ENCODE peak calls at places on chromosomes 2 and 18, in ten cellular contexts. X, D, B, Z, L, M, F, R, N and J are unnamed samples.

GRCh38 chr2:148546270-148546669 is 98.3 kb upstream of the EPC2 start:
- DNase-seq in X (no peak), D (no peak), B (no peak), Z (no peak), L (no peak), M (no peak), F (no peak), R (peak; percentile 37), N (no peak), J (no peak)

GRCh38 chr18:77650799-77651385 is 401.2 kb downstream of the GALR1 start:
- DNase-seq in X (peak; percentile 46), D (peak; percentile 50), B (peak; percentile 73), Z (peak; percentile 25), L (peak; percentile 8), M (peak; percentile 36), F (peak; percentile 82), R (peak; percentile 30), N (peak; percentile 58), J (peak; percentile 95)

GRCh38 chr2:205650450-205650849 is 31.9 kb upstream of the NRP2 start:
- DNase-seq in X (no peak), D (peak; percentile 89), B (no peak), Z (peak; percentile 95), L (peak; percentile 16), M (peak; percentile 44), F (no peak), R (peak; percentile 93), N (no peak), J (no peak)

GRCh38 chr2:79219383-79219988 is 59.9 kb upstream of the REG3A start:
- DNase-seq in X (no peak), D (peak; percentile 68), B (peak; percentile 29), Z (peak; percentile 42), L (peak; percentile 45), M (peak; percentile 29), F (peak; percentile 73), R (peak; percentile 50), N (peak; percentile 65), J (peak; percentile 49)

GRCh38 chr2:28068098-28068497 is 177.6 kb downstream of the BABAM2 start:
- DNase-seq in X (no peak), D (peak; percentile 26), B (no peak), Z (peak; percentile 42), L (no peak), M (no peak), F (no peak), R (no peak), N (no peak), J (no peak)

GRCh38 chr2:160566717-160567116 is 73.1 kb upstream of the RBMS1 start:
- DNase-seq in X (no peak), D (peak; percentile 82), B (no peak), Z (peak; percentile 79), L (peak; percentile 75), M (no peak), F (no peak), R (peak; percentile 85), N (no peak), J (no peak)

GRCh38 chr2:166550923-166551322 is 56.9 kb upstream of the SCN7A start:
- DNase-seq in X (no peak), D (no peak), B (no peak), Z (no peak), L (no peak), M (no peak), F (no peak), R (no peak), N (no peak), J (no peak)

GRCh38 chr2:117702098-117702497 is 112.4 kb upstream of the DDX18 start:
- DNase-seq in X (no peak), D (no peak), B (no peak), Z (no peak), L (no peak), M (no peak), F (no peak), R (no peak), N (no peak), J (no peak)

DNA sequence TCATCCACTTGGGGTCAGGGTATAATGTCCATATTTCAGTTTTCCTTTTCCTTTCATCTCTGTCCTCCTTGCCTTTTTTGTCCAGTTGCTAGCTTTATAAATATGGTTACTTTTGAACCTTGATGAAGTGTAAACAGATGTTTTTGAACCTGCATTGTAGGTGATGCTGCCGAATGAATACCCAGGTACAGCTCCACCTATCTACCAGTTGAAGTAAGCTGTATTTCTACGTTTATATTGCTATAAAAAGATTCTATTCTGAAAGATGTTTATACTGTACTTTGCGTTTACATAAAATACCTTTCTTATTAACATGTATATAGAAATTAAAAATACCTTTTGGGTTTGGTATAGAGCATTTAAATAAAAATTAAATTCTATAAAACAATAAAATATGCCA is 2.2 kb downstream of the IMPACT start:
- DNase-seq in X (no peak), D (no peak), B (no peak), Z (no peak), L (no peak), M (no peak), F (no peak), R (no peak), N (no peak), J (no peak)
- TF ChIP-seq CTCF in X (no peak), D (no peak), B (no peak), Z (no peak), L (no peak), M (peak; percentile 6), F (no peak), R (no peak), N (peak; percentile 16), J (no peak)

GRCh38 chr2:232116839-232117238 is 155.3 kb downstream of the DIS3L2 start:
- DNase-seq in X (no peak), D (no peak), B (no peak), Z (no peak), L (no peak), M (no peak), F (no peak), R (no peak), N (no peak), J (no peak)

GRCh38 chr2:232120911-232121310 is 159.4 kb downstream of the DIS3L2 start:
- DNase-seq in X (no peak), D (no peak), B (no peak), Z (no peak), L (no peak), M (no peak), F (no peak), R (no peak), N (no peak), J (no peak)

GRCh38 chr2:232111551-232111950 is 150.0 kb downstream of the DIS3L2 start:
- DNase-seq in X (no peak), D (no peak), B (no peak), Z (no peak), L (no peak), M (no peak), F (no peak), R (no peak), N (no peak), J (no peak)

GRCh38 chr2:232113821-232114220 is 152.3 kb downstream of the DIS3L2 start:
- DNase-seq in X (no peak), D (peak; percentile 8), B (no peak), Z (no peak), L (no peak), M (no peak), F (no peak), R (no peak), N (no peak), J (no peak)

DNA sequence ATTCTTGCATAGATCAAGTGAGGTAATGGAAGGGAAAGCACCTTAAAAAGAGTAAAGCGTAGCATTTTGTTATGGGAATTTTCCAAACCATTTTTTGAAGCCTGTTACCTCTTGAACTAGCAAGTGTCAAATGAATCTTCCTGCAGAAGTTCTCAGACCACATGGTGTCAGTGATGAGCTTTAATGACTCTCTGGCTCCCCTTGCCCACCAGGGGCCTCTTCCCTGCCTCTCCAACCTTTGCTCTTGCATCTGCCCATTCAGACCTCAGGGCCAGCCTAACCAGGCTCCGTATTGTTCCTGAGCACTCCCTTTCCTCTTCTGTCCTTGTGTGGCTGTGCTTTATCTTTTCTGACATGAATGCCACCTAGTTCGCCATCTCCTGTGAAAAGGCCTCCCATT is 155.9 kb downstream of the DIS3L2 start:
- DNase-seq in X (no peak), D (no peak), B (no peak), Z (no peak), L (no peak), M (no peak), F (no peak), R (no peak), N (no peak), J (no peak)
- TF ChIP-seq CTCF in X (no peak), D (no peak), B (no peak), Z (no peak), L (no peak), M (no peak), F (no peak), R (no peak), N (no peak), J (peak; percentile 14)

DNA sequence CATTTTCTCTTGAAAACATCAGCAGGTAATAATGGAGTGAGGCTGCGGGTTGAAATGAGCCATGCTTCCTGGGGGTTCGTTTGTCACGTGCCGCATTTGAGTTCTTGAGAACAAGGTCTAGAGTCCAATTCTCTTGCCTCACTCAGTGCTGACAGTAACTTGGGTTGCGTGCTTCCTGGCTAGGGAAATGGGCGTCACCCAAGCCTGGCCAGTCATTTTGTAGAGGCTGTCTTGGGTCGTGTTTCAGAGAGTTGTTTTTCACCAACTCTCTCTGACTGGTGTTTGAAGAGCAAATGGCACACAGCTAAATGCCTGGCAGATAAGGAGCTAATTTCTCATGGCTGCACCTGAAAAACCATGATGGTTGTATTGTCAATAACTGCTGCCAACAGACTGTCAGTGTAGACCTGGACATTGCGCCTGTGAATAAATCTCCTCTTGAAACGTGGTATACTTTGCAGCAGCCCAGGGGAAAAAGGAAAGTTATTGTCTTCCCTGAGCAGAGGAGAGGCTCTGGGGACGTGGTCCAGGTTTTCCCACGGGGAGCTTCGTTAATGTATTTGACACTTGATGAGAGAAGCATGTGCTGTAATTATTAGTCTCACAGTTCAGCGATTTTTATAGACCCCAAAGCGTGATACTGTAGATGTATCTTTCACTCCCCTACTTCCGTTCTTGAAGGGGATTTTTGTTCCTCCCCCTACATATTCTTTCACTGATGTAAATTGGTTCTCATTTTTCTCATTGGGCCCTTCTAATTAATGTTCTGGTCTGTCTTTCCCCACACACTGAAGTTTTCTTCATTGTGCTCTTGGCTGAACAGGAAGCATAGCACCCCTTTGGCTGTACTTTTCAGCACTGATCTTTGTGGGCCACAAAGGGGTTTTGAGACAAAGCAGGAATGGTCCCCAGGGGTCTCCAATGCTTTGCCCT is 196.1 kb downstream of the FHOD3 start:
- DNase-seq in X (no peak), D (peak; percentile 75), B (no peak), Z (peak; percentile 68), L (no peak), M (peak; percentile 30), F (peak; percentile 65), R (peak; percentile 88), N (no peak), J (no peak)
- TF ChIP-seq CTCF in X (no peak), D (no peak), B (no peak), Z (no peak), L (no peak), M (no peak), F (no peak), R (no peak), N (no peak), J (no peak)

DNA sequence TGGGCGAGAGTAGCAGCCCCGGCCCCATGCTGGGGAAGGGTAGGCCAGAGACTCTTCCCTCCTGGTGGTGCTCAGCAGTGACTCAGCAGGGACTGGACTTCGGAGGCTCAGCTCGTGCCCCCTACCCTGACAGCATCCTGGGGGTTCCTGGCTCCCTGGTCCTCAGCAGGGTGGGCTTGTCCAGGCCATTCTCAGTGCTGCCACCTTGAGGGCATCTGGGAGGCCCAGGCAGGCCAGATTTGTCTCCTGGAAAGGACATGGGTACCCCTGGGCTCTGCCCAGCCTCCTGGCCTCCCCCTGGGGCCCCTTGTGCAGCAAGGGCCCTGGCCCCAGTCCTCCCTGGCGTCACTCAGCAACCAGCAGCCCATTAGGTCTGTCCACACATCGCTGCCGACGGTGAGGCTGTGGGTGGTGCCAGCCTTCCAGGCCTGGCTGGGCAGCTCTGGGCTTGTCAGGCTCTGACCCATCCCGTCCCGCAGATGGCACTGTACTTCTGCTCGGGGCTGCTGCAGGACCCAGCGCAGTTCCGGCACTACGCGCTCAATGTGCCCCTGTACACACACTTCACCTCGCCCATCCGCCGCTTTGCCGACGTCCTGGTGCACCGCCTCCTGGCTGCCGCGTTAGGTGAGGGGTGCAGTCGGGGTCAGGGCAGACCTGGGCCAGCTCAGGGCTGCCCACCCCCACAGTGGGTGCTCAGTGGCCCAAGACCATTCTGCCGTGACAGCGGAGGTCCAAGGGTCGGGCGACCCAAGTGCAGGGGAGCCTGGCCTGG is 45.0 kb upstream of the ALPP start:
- DNase-seq in X (no peak), D (peak; percentile 12), B (peak; percentile 5), Z (no peak), L (no peak), M (no peak), F (no peak), R (no peak), N (no peak), J (peak; percentile 72)
- TF ChIP-seq CTCF in X (no peak), D (peak; percentile 65), B (no peak), Z (peak; percentile 46), L (peak; percentile 54), M (peak; percentile 68), F (no peak), R (peak; percentile 53), N (peak; percentile 16), J (no peak)